ENCODE peak calls at places on chromosomes 6 and 20, in five cellular contexts. One of them, this sample, is unnamed.
A peak's percentile ranks its signal among the peaks of the same experiment; 100 is the strongest.

GRCh38 chr20:25090492-25091429 is 8.8 kb upstream of the VSX1 start:
- DNase-seq in Calu3: no peak
- DNase-seq in H9: no peak
- DNase-seq in mammary epithelial cell: no peak
- DNase-seq in amniotic epithelial cell: no peak
- DNase-seq in this sample: no peak

GRCh38 chr6:26270903-26271639 is 93.9 kb upstream of the BTN3A2 start:
- DNase-seq in mammary epithelial cell: peak; percentile 92
- DNase-seq in H9: peak; percentile 86
- DNase-seq in Calu3: peak; percentile 85
- DNase-seq in amniotic epithelial cell: peak; percentile 85
- DNase-seq in this sample: no peak

GRCh38 chr6:2245103-2245953 is at the start of gene GMDS:
- DNase-seq in mammary epithelial cell: peak; percentile 87
- DNase-seq in H9: peak; percentile 86
- DNase-seq in Calu3: peak; percentile 86
- DNase-seq in amniotic epithelial cell: peak; percentile 76
- DNase-seq in this sample: peak; percentile 37

GRCh38 chr20:57432480-57432873 is 41.3 kb downstream of the RBM38 start:
- DNase-seq in mammary epithelial cell: no peak
- DNase-seq in Calu3: no peak
- DNase-seq in amniotic epithelial cell: no peak
- DNase-seq in H9: no peak
- DNase-seq in this sample: no peak

GRCh38 chr20:63885264-63886053 is 9.5 kb upstream of the DNAJC5 start:
- DNase-seq in mammary epithelial cell: peak; percentile 52
- DNase-seq in Calu3: no peak
- DNase-seq in amniotic epithelial cell: no peak
- DNase-seq in H9: no peak
- DNase-seq in this sample: no peak

GRCh38 chr6:96878101-96878500 is 19.6 kb downstream of the NDUFAF4 start:
- DNase-seq in amniotic epithelial cell: peak; percentile 80
- DNase-seq in mammary epithelial cell: no peak
- DNase-seq in Calu3: no peak
- DNase-seq in H9: no peak
- DNase-seq in this sample: no peak

GRCh38 chr6:108748959-108749358 is 99.3 kb upstream of the ARMC2 start:
- DNase-seq in H9: no peak
- DNase-seq in Calu3: no peak
- DNase-seq in amniotic epithelial cell: peak; percentile 38
- DNase-seq in mammary epithelial cell: no peak
- DNase-seq in this sample: no peak

GRCh38 chr6:153167026-153167891 is 36.2 kb upstream of the RGS17 start:
- DNase-seq in H9: no peak
- DNase-seq in mammary epithelial cell: peak; percentile 87
- DNase-seq in Calu3: no peak
- DNase-seq in amniotic epithelial cell: peak; percentile 83
- DNase-seq in this sample: peak; percentile 31

GRCh38 chr6:79453558-79454042 is 83.6 kb downstream of the LCA5 start:
- DNase-seq in Calu3: no peak
- DNase-seq in amniotic epithelial cell: peak; percentile 63
- DNase-seq in H9: no peak
- DNase-seq in mammary epithelial cell: peak; percentile 93
- DNase-seq in this sample: peak; percentile 66

GRCh38 chr6:89527634-89528033 is 94.7 kb downstream of the ANKRD6 start:
- DNase-seq in mammary epithelial cell: peak; percentile 66
- DNase-seq in Calu3: no peak
- DNase-seq in H9: no peak
- DNase-seq in amniotic epithelial cell: no peak
- DNase-seq in this sample: no peak

GRCh38 chr20:44204832-44205215 is 5.7 kb downstream of the OSER1 start:
- DNase-seq in Calu3: no peak
- DNase-seq in mammary epithelial cell: no peak
- DNase-seq in amniotic epithelial cell: no peak
- DNase-seq in H9: no peak
- DNase-seq in this sample: no peak

GRCh38 chr6:41970436-41970846 is 28.8 kb upstream of the CCND3 start:
- DNase-seq in amniotic epithelial cell: peak; percentile 80
- DNase-seq in H9: no peak
- DNase-seq in mammary epithelial cell: peak; percentile 40
- DNase-seq in Calu3: no peak
- DNase-seq in this sample: no peak

GRCh38 chr6:111559193-111560097 is 46.2 kb downstream of the TRAF3IP2 start:
- DNase-seq in Calu3: no peak
- DNase-seq in amniotic epithelial cell: no peak
- DNase-seq in mammary epithelial cell: no peak
- DNase-seq in H9: no peak
- DNase-seq in this sample: no peak

GRCh38 chr20:1083431-1084080 is 34.8 kb upstream of the PSMF1 start:
- DNase-seq in amniotic epithelial cell: no peak
- DNase-seq in mammary epithelial cell: no peak
- DNase-seq in Calu3: no peak
- DNase-seq in H9: no peak
- DNase-seq in this sample: no peak

GRCh38 chr6:30884521-30885480 is 482 bp downstream of the DDR1 start:
- DNase-seq in H9: peak; percentile 64
- DNase-seq in Calu3: peak; percentile 74
- DNase-seq in amniotic epithelial cell: peak; percentile 81
- DNase-seq in mammary epithelial cell: peak; percentile 78
- DNase-seq in this sample: no peak

GRCh38 chr20:63577317-63577894 is 3.4 kb upstream of the HELZ2 start:
- DNase-seq in mammary epithelial cell: no peak
- DNase-seq in amniotic epithelial cell: no peak
- DNase-seq in H9: no peak
- DNase-seq in Calu3: no peak
- DNase-seq in this sample: no peak

This sample was measured in epithelial cell of prostate.